ENCODE peak calls at places on chromosomes 6 and 20, in five cellular contexts. K is lower lobe of right lung, C is heart right ventricle, A is neural progenitor cell, V is SJSA1. Z is an unnamed sample.

GRCh38 chr6:152146385-152146784 is 338.9 kb downstream of the ESR1 start:
- DNase-seq in K (no peak), C (no peak), A (no peak), V (peak; percentile 72), Z (no peak)

GRCh38 chr20:47952165-47952564 is 166.9 kb upstream of the SULF2 start:
- DNase-seq in K (no peak), C (no peak), A (no peak), V (no peak), Z (no peak)

GRCh38 chr20:3563548-3564177 is 92.8 kb downstream of the ATRN start:
- DNase-seq in K (no peak), C (no peak), A (peak; percentile 61), V (no peak), Z (peak; percentile 39)

GRCh38 chr6:35485402-35485877 is 11.4 kb downstream of the TEAD3 start:
- DNase-seq in K (no peak), C (peak; percentile 38), A (peak; percentile 75), V (peak; percentile 97), Z (peak; percentile 74)

GRCh38 chr20:22333885-22334545 is 250.4 kb downstream of the FOXA2 start:
- DNase-seq in K (peak; percentile 54), C (peak; percentile 18), A (peak; percentile 83), V (peak; percentile 61), Z (peak; percentile 40)

GRCh38 chr6:56693246-56693607 is 50.5 kb upstream of the DST start:
- DNase-seq in K (peak; percentile 73), C (peak; percentile 86), A (no peak), V (peak; percentile 77), Z (peak; percentile 63)

GRCh38 chr20:40551125-40551530 is 137.9 kb downstream of the MAFB start:
- DNase-seq in K (no peak), C (peak; percentile 49), A (no peak), V (no peak), Z (no peak)

GRCh38 chr6:116580198-116580597 is 8.9 kb downstream of the RWDD1 start:
- DNase-seq in K (no peak), C (no peak), A (no peak), V (no peak), Z (no peak)

GRCh38 chr6:57075092-57075491 is 14.9 kb upstream of the ZNF451 start:
- DNase-seq in K (no peak), C (no peak), A (no peak), V (no peak), Z (no peak)

GRCh38 chr6:151317206-151317994 is 74.0 kb downstream of the ZBTB2 start:
- DNase-seq in K (no peak), C (no peak), A (no peak), V (no peak), Z (peak; percentile 69)

GRCh38 chr20:61915101-61915500 is 150.6 kb downstream of the TAF4 start:
- DNase-seq in K (no peak), C (peak; percentile 1), A (no peak), V (no peak), Z (no peak)

GRCh38 chr6:119742188-119742803 is 392.7 kb upstream of the MAN1A1 start:
- DNase-seq in K (peak; percentile 74), C (peak; percentile 55), A (peak; percentile 84), V (no peak), Z (peak; percentile 33)

GRCh38 chr6:104954091-104954797 is 2.7 kb upstream of the LIN28B start:
- DNase-seq in K (no peak), C (no peak), A (peak; percentile 49), V (no peak), Z (no peak)
- H3K27me3 ChIP-seq in K (peaks cover 91% of the 10 kb centered on the region), C (peaks cover 99% of the 10 kb centered on the region), A (no peaks in the 10 kb centered on the region), V (peaks cover 37% of the 10 kb centered on the region), Z (peaks cover 53% of the 10 kb centered on the region)

DNA sequence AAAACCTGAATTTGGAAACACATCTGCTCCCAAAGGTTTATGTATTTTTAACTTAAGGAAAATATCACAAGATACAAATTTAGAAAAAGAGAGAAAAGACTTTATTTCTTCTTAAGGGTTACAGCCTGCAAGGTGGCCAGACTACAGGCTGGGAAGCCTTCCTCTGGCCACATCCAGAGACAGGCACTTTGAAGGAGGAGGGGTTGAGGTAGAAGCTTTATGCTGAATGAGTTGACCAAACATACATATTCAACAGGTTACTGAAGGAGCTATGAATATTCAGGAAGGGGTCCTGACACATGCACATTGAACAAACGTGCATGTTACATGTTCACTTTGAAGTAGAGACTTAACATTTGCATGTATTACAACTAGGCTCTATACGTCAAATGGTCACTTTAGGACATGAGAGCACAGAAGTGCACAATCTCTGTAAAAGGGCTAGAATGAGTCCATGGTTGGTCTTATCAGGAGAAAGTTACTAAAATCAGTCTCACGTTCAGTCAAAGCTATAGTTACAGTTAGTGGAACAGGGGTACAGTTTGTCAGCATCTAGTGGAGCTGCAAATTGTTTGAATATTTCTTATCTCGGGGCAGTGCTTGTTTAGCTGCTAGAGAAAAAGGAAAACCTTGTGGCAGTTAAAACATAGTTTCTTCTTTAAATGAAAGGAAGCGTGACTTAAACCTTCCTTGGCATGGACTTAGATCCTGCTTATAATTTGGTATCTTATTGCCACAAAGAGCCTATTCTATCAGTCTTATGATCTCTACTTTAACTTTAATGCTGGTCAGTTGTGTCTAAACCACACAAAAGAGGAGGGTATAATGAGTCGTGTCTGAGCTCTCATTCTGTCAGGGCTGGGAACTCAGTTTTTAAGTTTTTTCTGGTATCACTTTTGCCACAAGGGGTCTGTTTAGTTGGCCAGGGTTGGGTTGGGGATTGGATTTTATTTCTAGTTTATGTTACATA is 4.6 kb upstream of the ZSCAN9 start:
- DNase-seq in K (no peak), C (no peak), A (no peak), V (no peak), Z (no peak)
- H3K27me3 ChIP-seq in K (peaks cover 9% of the 10 kb centered on the region), C (peaks cover 29% of the 10 kb centered on the region), A (peaks cover 67% of the 10 kb centered on the region), V (peaks cover 2% of the 10 kb centered on the region), Z (no peaks in the 10 kb centered on the region)

GRCh38 chr20:39295301-39295700 is 333.2 kb downstream of the DHX35 start:
- DNase-seq in K (no peak), C (no peak), A (no peak), V (no peak), Z (no peak)
- H3K27me3 ChIP-seq in K (no peaks in the 10 kb centered on the region), C (no peaks in the 10 kb centered on the region), A (no peaks in the 10 kb centered on the region), V (no peaks in the 10 kb centered on the region), Z (no peaks in the 10 kb centered on the region)

GRCh38 chr20:46246527-46246926 is 61.8 kb downstream of the CDH22 start:
- DNase-seq in K (no peak), C (no peak), A (no peak), V (no peak), Z (no peak)
- H3K27me3 ChIP-seq in K (peaks cover 87% of the 10 kb centered on the region), C (peaks cover 89% of the 10 kb centered on the region), A (peaks cover 61% of the 10 kb centered on the region), V (peaks cover 60% of the 10 kb centered on the region), Z (peaks cover 5% of the 10 kb centered on the region)

DNA sequence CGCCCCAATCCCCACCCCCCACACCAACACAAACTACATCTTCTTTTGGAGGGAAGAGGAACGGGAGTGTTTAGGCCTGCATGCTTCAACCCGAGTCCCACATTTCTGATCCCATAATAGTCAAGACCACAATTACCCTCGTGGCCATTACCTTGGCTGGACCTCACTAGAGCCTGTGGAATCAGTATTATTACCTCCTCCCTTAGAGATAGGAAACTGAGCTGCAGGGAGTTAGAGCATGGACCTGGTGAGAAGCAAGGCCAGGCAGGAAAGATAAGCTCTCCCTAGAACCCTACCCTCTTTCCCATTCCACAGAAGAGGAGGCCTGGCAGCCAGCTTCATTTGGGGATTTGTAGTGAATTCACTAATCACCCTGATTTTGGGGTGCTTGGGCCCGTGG is 74.1 kb downstream of the NCR2 start:
- DNase-seq in K (no peak), C (no peak), A (no peak), V (no peak), Z (no peak)
- H3K27me3 ChIP-seq in K (peaks cover 32% of the 10 kb centered on the region), C (peaks cover 55% of the 10 kb centered on the region), A (peaks cover 100% of the 10 kb centered on the region), V (no peaks in the 10 kb centered on the region), Z (no peaks in the 10 kb centered on the region)

Z was measured in mammary epithelial cell.